ENCODE peak calls at places on chromosomes 2 and 18, in four cellular contexts. X is H1, I is fibroblast of lung, F is Karpas-422. U is an unnamed sample.

GRCh38 chr18:57150828-57151227 is 3.9 kb downstream of the BOD1L2 start:
- DNase-seq in I (no peak), F (no peak), X (peak; percentile 70), U (no peak)

GRCh38 chr2:208311321-208311720 is 45.3 kb downstream of the PIKFYVE start:
- DNase-seq in X (no peak), F (no peak), I (no peak), U (no peak)

GRCh38 chr2:111188681-111189080 is 68.0 kb downstream of the BCL2L11 start:
- DNase-seq in F (no peak), I (no peak), X (peak; percentile 17), U (no peak)

GRCh38 chr18:21129586-21130216 is 18.1 kb upstream of the ROCK1 start:
- DNase-seq in X (no peak), F (no peak), I (peak; percentile 84), U (no peak)

GRCh38 chr2:9365498-9366019 is 57.8 kb downstream of the ITGB1BP1 start:
- DNase-seq in X (no peak), I (no peak), F (no peak), U (no peak)

GRCh38 chr2:63486861-63487290 is 101.4 kb downstream of the WDPCP start:
- DNase-seq in I (no peak), F (peak; percentile 42), X (no peak), U (no peak)

GRCh38 chr18:77271720-77272481 is 22.3 kb downstream of the GALR1 start:
- DNase-seq in X (no peak), I (peak; percentile 44), F (no peak), U (no peak)

GRCh38 chr2:3789246-3789645 is 85.9 kb downstream of the DCDC2C start:
- DNase-seq in F (no peak), X (no peak), I (peak; percentile 5), U (no peak)

GRCh38 chr2:28360742-28361293 is 31.8 kb upstream of the FOSL2 start:
- DNase-seq in I (peak; percentile 43), F (no peak), X (no peak), U (peak; percentile 70)

GRCh38 chr2:212032536-212033219 is 505.9 kb downstream of the ERBB4 start:
- DNase-seq in I (peak; percentile 76), X (no peak), F (no peak), U (no peak)

GRCh38 chr2:170262806-170263205 is 84.9 kb downstream of the MYO3B start:
- DNase-seq in F (no peak), I (no peak), X (no peak), U (no peak)
- H3K9me3 ChIP-seq in F (no peaks in the 10 kb centered on the region), I (no peaks in the 10 kb centered on the region), X (no peaks in the 10 kb centered on the region), U (no peaks in the 10 kb centered on the region)

GRCh38 chr2:80634590-80634989 is 330.0 kb upstream of the LRRTM1 start:
- DNase-seq in F (no peak), I (no peak), X (no peak), U (no peak)
- H3K4me2 ChIP-seq in F (no peak overlapping the region), I (no peak overlapping the region), X (no peak overlapping the region), U (no peak overlapping the region)

GRCh38 chr2:10382313-10383061 is 65.6 kb downstream of the ODC1 start:
- DNase-seq in X (no peak), I (no peak), F (peak; percentile 70), U (no peak)
- H3K4me3 ChIP-seq in X (no peak overlapping the region), I (no peak overlapping the region), F (peak overlapping the region; percentile 49), U (no peak overlapping the region)

GRCh38 chr2:20330202-20330601 is 20.4 kb downstream of the PUM2 start:
- DNase-seq in X (no peak), I (no peak), F (no peak), U (no peak)

GRCh38 chr2:20339012-20339411 is 11.6 kb downstream of the PUM2 start:
- DNase-seq in I (no peak), X (no peak), F (no peak), U (no peak)

GRCh38 chr2:20333738-20334137 is 16.9 kb downstream of the PUM2 start:
- DNase-seq in F (no peak), X (no peak), I (no peak), U (no peak)

DNA sequence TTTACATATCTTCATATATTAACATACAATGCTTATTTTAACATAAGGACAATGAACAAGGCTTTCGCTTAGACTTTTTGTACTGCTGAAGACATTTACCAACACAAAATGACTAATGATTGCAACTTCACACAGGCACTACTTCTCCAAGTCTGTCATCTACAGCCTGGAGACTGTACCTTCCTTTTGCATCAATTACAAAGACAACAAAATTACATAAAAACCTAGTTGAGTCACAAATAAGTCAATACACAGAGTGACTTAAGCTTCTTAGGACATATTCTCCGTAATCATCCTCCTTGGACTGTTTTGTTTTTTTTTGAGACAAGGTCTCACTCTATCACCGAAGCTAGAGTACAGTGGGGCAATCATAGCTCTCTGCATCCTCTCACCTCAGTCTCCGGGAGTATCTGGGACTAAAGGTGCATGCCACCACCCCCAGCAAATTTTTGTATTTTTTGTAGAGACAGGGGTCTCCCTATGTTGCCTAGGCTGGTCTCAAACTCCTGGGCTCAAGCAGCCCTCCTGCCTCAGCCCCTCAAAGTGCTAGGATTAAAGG is 15.9 kb downstream of the PUM2 start:
- DNase-seq in I (no peak), X (no peak), F (no peak), U (no peak)
- H3K9me3 ChIP-seq in I (no peaks in the 10 kb centered on the region), X (no peaks in the 10 kb centered on the region), F (no peaks in the 10 kb centered on the region), U (no peaks in the 10 kb centered on the region)

GRCh38 chr2:182406221-182406620 is 20.6 kb downstream of the PDE1A start:
- DNase-seq in X (no peak), I (peak; percentile 63), F (no peak), U (no peak)

GRCh38 chr2:182404102-182404501 is 22.7 kb downstream of the PDE1A start:
- DNase-seq in I (peak; percentile 65), X (no peak), F (no peak), U (no peak)
- H3K4me2 ChIP-seq in I (no peak overlapping the region), X (no peak overlapping the region), F (no peak overlapping the region), U (no peak overlapping the region)

GRCh38 chr18:22346968-22347611 is 70.6 kb downstream of the CTAGE1 start:
- DNase-seq in X (peak; percentile 64), I (peak; percentile 78), F (no peak), U (no peak)
- H3K4me3 ChIP-seq in X (no peak overlapping the region), I (no peak overlapping the region), F (no peak overlapping the region), U (no peak overlapping the region)

GRCh38 chr18:6010284-6010683 is 115.0 kb upstream of the TMEM200C start:
- DNase-seq in F (no peak), X (no peak), I (peak; percentile 93), U (no peak)

GRCh38 chr18:6009751-6010150 is 114.4 kb upstream of the TMEM200C start:
- DNase-seq in I (peak; percentile 88), X (no peak), F (no peak), U (no peak)

GRCh38 chr18:6001867-6002266 is 106.5 kb upstream of the TMEM200C start:
- DNase-seq in F (no peak), X (no peak), I (peak; percentile 70), U (no peak)

GRCh38 chr18:6004119-6004518 is 108.8 kb upstream of the TMEM200C start:
- DNase-seq in F (no peak), X (no peak), I (no peak), U (no peak)

GRCh38 chr18:6004683-6005082 is 109.4 kb upstream of the TMEM200C start:
- DNase-seq in X (no peak), I (no peak), F (no peak), U (no peak)
- H3K9me3 ChIP-seq in X (no peaks in the 10 kb centered on the region), I (no peaks in the 10 kb centered on the region), F (no peaks in the 10 kb centered on the region), U (no peaks in the 10 kb centered on the region)

DNA sequence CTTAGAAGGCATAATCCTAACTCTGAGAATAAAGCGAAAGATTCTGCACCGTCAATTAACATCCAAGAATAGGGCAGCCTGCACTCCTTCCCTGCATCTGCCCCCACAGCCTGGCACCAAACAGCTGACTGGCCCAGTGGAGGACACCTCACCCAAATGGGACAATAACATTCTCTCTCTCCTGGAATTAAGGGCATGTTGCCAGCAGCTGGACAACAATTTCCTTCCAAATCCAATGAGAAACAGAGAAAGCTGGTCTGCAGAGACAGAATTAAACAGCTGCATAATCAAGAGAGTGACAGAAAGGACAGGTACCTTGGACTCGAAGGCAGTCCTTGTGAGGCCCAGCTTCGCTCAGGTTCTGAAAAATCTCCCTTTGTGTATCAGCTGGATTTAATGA is 15.0 kb downstream of the COX7A2L start:
- DNase-seq in I (no peak), X (no peak), F (no peak), U (no peak)
- H3K4me2 ChIP-seq in I (no peak overlapping the region), X (no peak overlapping the region), F (no peak overlapping the region), U (no peak overlapping the region)

DNA sequence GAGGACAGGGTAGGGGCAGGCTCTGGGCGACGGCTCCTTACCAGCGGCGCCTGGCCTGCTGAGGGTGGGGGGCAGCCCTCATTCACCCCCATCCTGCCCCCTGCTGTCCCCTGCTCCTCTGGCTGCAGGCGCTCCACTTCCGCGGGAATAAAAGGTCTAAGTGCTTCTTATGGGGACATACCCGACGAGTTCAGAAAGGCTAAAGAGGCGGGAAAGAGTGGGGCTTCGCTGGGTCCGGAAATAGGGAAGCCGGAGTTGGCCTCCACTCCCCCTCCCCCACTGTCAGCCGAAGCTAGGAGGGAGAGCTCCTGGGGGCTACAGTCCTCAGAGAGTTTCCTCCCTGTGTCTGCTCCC is 7.1 kb downstream of the GAD1 start:
- DNase-seq in I (no peak), X (peak; percentile 74), F (no peak), U (no peak)
- H3K4me3 ChIP-seq in I (no peak overlapping the region), X (peak overlapping the region; percentile 55), F (no peak overlapping the region), U (no peak overlapping the region)

U was measured in K562.